ENCODE peak calls at places on chromosomes 7 and 10, in six cellular contexts. S is mesendoderm, D is HL-60, H is spleen, G is SK-N-SH, Q is upper lobe of right lung. P is an unnamed sample.

GRCh38 chr7:74483402-74484336 is 30.0 kb downstream of the GTF2IRD1 start:
- DNase-seq in G (no peak), S (no peak), Q (no peak), D (no peak), H (no peak), P (no peak)

GRCh38 chr7:133486-133885 is 58.9 kb upstream of the FAM20C start:
- DNase-seq in S (no peak), G (no peak), D (peak), Q (no peak), H (no peak), P (no peak)

GRCh38 chr7:1940402-1940786 is 270.3 kb downstream of the ELFN1 start:
- DNase-seq in D (peak), G (no peak), H (peak), S (no peak), Q (peak), P (no peak)

GRCh38 chr7:105934577-105935185 is 28.4 kb upstream of the CDHR3 start:
- DNase-seq in S (peak), D (no peak), G (peak), H (no peak), Q (no peak), P (no peak)

GRCh38 chr7:91242097-91242846 is 22.0 kb upstream of the FZD1 start:
- DNase-seq in S (no peak), Q (no peak), G (no peak), H (no peak), D (no peak), P (no peak)

GRCh38 chr7:28041508-28042314 is 138.9 kb downstream of the JAZF1 start:
- DNase-seq in D (no peak), H (no peak), G (no peak), Q (no peak), S (no peak), P (peak)

GRCh38 chr7:30019960-30020359 is 6.5 kb downstream of the FKBP14 start:
- DNase-seq in H (no peak), G (no peak), Q (no peak), S (no peak), D (no peak), P (no peak)

GRCh38 chr10:35025916-35026315 is 64.2 kb downstream of the CUL2 start:
- DNase-seq in S (no peak), H (no peak), Q (no peak), D (no peak), G (no peak), P (no peak)

GRCh38 chr7:142181211-142181610 is 69.7 kb downstream of the MGAM2 start:
- DNase-seq in D (no peak), H (no peak), S (peak), G (no peak), Q (no peak), P (no peak)

GRCh38 chr10:49441488-49442476 is 45.9 kb upstream of the DRGX start:
- DNase-seq in H (no peak), G (no peak), S (no peak), Q (no peak), D (no peak), P (no peak)

GRCh38 chr10:98376485-98376884 is 38.5 kb downstream of the PYROXD2 start:
- DNase-seq in G (no peak), H (no peak), S (no peak), Q (no peak), D (no peak), P (no peak)

GRCh38 chr10:7410800-7411670 is at the start of gene SFMBT2:
- DNase-seq in H (peak), S (peak), D (peak), G (peak), Q (peak), P (no peak)

GRCh38 chr10:131464789-131465188 is 153.3 kb upstream of the TCERG1L start:
- DNase-seq in G (no peak), Q (no peak), D (no peak), H (no peak), S (no peak), P (no peak)

GRCh38 chr10:60367431-60367830 is 22.2 kb downstream of the ANK3 start:
- DNase-seq in G (no peak), Q (no peak), S (peak), D (no peak), H (no peak), P (no peak)

GRCh38 chr10:663844-664243 is 25.6 kb downstream of the DIP2C start:
- DNase-seq in Q (peak), G (no peak), D (no peak), S (no peak), H (no peak), P (no peak)

GRCh38 chr7:90473819-90474218 is 4.4 kb downstream of the PTTG1IP2 start:
- DNase-seq in G (no peak), S (no peak), H (no peak), Q (no peak), D (no peak), P (no peak)

GRCh38 chr7:12137283-12137682 is 73.8 kb upstream of the TMEM106B start:
- DNase-seq in G (no peak), H (no peak), S (no peak), D (no peak), Q (no peak), P (no peak)

GRCh38 chr7:156160811-156161210 is 348.5 kb upstream of the SHH start:
- DNase-seq in D (no peak), G (no peak), H (no peak), Q (peak), S (peak), P (no peak)

GRCh38 chr7:45717537-45718235 is 143.5 kb downstream of the ADCY1 start:
- DNase-seq in Q (peak), G (peak), H (no peak), S (no peak), D (no peak), P (no peak)

DNA sequence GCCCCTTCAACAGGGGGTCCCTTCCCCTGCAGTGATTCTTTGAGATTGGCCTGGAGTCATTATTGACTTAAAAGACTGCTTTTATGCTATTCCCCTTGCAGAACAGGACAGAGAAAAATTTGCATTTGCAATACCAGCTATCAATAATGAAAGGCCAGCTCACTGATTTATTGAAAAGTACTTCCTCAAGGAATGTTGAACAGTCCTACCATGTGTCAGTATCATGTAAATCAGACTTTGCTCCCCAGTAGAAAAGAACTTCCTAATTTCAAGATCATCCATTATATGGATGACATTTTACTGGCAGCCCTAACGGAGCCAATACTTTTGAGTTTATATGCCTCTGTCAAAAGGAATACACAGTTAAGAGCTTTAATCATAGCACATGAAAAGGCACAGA is 29.7 kb upstream of the ABCA13 start:
- DNase-seq in G (no peak), Q (no peak), S (no peak), H (no peak), D (no peak), P (no peak)
- H3K27ac ChIP-seq in G (no peak), Q (no peak), S (no peak), H (no peak), D (no peak), P (no peak)

DNA sequence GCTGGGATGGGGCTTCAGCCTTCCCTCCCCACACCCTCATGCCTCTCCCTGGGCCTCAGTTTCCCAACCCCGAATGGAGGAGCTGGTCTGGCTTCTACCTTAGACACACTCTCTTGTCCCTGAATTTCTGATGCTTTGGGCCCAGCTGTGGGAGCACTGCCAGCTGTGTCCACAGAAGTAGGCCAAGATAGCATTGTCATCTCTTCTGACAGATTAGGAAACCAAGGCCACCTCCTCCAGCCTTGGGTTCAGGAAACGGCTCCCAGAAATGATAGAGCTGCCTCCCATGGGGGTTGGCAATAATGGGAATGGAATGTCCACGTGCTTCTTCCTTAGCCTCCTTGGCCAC is 1.3 kb downstream of the PPIF start:
- DNase-seq in S (no peak), G (no peak), Q (peak), H (no peak), D (no peak), P (no peak)
- H3K27ac ChIP-seq in S (no peak), G (no peak), Q (peak), H (peak), D (peak), P (peak)

DNA sequence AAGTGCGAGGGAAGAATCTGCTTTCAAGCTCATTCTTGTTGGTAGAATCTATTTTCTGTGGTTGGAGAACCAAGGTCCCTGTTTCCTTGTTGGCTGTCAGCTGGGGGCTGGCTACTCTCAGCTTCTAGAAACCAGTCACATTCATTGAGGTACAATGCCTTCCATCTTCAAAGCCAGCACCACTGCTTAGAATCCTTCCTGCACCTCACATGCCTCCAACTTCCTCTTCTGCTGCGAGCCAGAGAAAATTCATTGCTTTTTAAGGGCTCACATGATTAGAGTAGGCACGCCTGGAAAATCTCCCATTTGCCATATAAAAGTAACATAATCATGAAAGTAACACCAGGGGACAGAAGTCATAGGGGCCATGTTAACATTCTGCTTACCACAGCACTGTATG is 28.7 kb downstream of the TES start:
- DNase-seq in H (no peak), D (peak), Q (no peak), G (no peak), S (no peak), P (no peak)
- H3K27ac ChIP-seq in H (no peak), D (no peak), Q (no peak), G (no peak), S (no peak), P (no peak)

GRCh38 chr10:26567349-26567721 is 129.2 kb downstream of the APBB1IP start:
- DNase-seq in S (peak), H (no peak), G (peak), D (no peak), Q (no peak), P (no peak)
- H3K27ac ChIP-seq in S (no peak), H (peak), G (no peak), D (no peak), Q (no peak), P (no peak)

GRCh38 chr10:15814565-15814964 is 45.7 kb downstream of the MINDY3 start:
- DNase-seq in H (no peak), Q (no peak), S (no peak), G (no peak), D (no peak), P (no peak)
- H3K27ac ChIP-seq in H (no peak), Q (no peak), S (no peak), G (no peak), D (no peak), P (no peak)

GRCh38 chr10:29648983-29649268 is 14.2 kb upstream of the SVIL start:
- DNase-seq in S (no peak), G (no peak), D (no peak), Q (no peak), H (no peak), P (no peak)
- H3K27ac ChIP-seq in S (no peak), G (peak), D (no peak), Q (no peak), H (no peak), P (peak)

GRCh38 chr7:108368466-108368865 is 87.8 kb downstream of the NRCAM start:
- DNase-seq in S (no peak), D (no peak), G (no peak), H (no peak), Q (no peak), P (no peak)
- H3K27ac ChIP-seq in S (no peak), D (no peak), G (peak), H (no peak), Q (no peak), P (no peak)

P was measured in epithelial cell of prostate.